ENCODE peak calls at places on chromosomes 13 and 19, in five cellular contexts. X is fibroblast of mammary gland, D is PC-3, F is thoracic aorta, C is cardiac muscle cell. V is an unnamed sample.

GRCh38 chr19:8569066-8569761 is 8.0 kb downstream of the MYO1F start:
- DNase-seq in X (peak), D (peak), F (no peak), C (peak), V (peak)

GRCh38 chr19:1748115-1748702 is 5.1 kb upstream of the ONECUT3 start:
- DNase-seq in X (no peak), D (no peak), F (no peak), C (no peak), V (peak)

GRCh38 chr19:16185925-16186234 is 670 bp downstream of the FAM32A start:
- DNase-seq in X (no peak), D (peak), F (no peak), C (no peak), V (no peak)

GRCh38 chr19:30852168-30852567 is 480.0 kb downstream of the ZNF536 start:
- DNase-seq in X (no peak), D (no peak), F (no peak), C (no peak), V (no peak)

GRCh38 chr19:51365211-51366049 is 758 bp downstream of the ETFB start:
- DNase-seq in X (peak), D (peak), F (no peak), C (peak), V (peak)

GRCh38 chr13:51913421-51914136 is 51.8 kb downstream of the CCDC70 start:
- DNase-seq in X (no peak), D (no peak), F (no peak), C (no peak), V (no peak)

GRCh38 chr19:17334414-17335409 is at the start of gene ANO8:
- DNase-seq in X (peak), D (peak), F (peak), C (peak), V (peak)

GRCh38 chr19:56740478-56740877 is 68.9 kb upstream of the ZNF835 start:
- DNase-seq in X (no peak), D (no peak), F (no peak), C (no peak), V (no peak)

GRCh38 chr13:26019881-26020535 is 31.8 kb downstream of the SHISA2 start:
- DNase-seq in X (peak), D (peak), F (no peak), C (peak), V (peak)

GRCh38 chr19:4909172-4909896 is at the start of gene UHRF1:
- DNase-seq in X (no peak), D (peak), F (no peak), C (no peak), V (no peak)

GRCh38 chr13:66723606-66724005 is 506.5 kb downstream of the PCDH9 start:
- DNase-seq in X (no peak), D (no peak), F (no peak), C (no peak), V (no peak)

GRCh38 chr13:37198629-37199028 is 93.2 kb upstream of the CSNK1A1L start:
- DNase-seq in X (no peak), D (no peak), F (no peak), C (no peak), V (no peak)

GRCh38 chr13:27621366-27622101 is at the start of gene POLR1D:
- DNase-seq in X (peak), D (peak), F (peak), C (peak), V (peak)

GRCh38 chr13:19185865-19186645 is 4.4 kb upstream of the TUBA3C start:
- DNase-seq in X (no peak), D (no peak), F (no peak), C (no peak), V (no peak)

GRCh38 chr13:20128459-20128927 is 32.4 kb downstream of the GJA3 start:
- DNase-seq in X (no peak), D (peak), F (no peak), C (no peak), V (peak)

GRCh38 chr19:40623403-40624239 is 22.5 kb downstream of the LTBP4 start:
- DNase-seq in X (peak), D (peak), F (no peak), C (peak), V (peak)

GRCh38 chr13:109785141-109785891 is 1.1 kb downstream of the IRS2 start:
- DNase-seq in X (peak), D (peak), F (no peak), C (peak), V (peak)

GRCh38 chr19:51807111-51807701 is 12.2 kb downstream of the FPR3 start:
- DNase-seq in X (peak), D (peak), F (no peak), C (peak), V (peak)

GRCh38 chr13:89862011-89862690 is 1485.3 kb upstream of the MIR17HG start:
- DNase-seq in X (no peak), D (no peak), F (no peak), C (no peak), V (no peak)

GRCh38 chr13:112251930-112252585 is 124.1 kb upstream of the SPACA7 start:
- DNase-seq in X (no peak), D (no peak), F (no peak), C (no peak), V (no peak)

GRCh38 chr13:68254151-68254550 is 1024.0 kb upstream of the PCDH9 start:
- DNase-seq in X (no peak), D (no peak), F (no peak), C (no peak), V (no peak)

GRCh38 chr13:106472621-106473020 is 62.8 kb downstream of the EFNB2 start:
- DNase-seq in X (no peak), D (no peak), F (no peak), C (no peak), V (peak)

GRCh38 chr13:43878897-43879322 is 630 bp downstream of the CCDC122 start:
- DNase-seq in X (peak), D (peak), F (peak), C (peak), V (peak)

GRCh38 chr19:12669272-12670158 is 2.9 kb downstream of the WDR83 start:
- DNase-seq in X (peak), D (peak), F (no peak), C (peak), V (peak)

DNA sequence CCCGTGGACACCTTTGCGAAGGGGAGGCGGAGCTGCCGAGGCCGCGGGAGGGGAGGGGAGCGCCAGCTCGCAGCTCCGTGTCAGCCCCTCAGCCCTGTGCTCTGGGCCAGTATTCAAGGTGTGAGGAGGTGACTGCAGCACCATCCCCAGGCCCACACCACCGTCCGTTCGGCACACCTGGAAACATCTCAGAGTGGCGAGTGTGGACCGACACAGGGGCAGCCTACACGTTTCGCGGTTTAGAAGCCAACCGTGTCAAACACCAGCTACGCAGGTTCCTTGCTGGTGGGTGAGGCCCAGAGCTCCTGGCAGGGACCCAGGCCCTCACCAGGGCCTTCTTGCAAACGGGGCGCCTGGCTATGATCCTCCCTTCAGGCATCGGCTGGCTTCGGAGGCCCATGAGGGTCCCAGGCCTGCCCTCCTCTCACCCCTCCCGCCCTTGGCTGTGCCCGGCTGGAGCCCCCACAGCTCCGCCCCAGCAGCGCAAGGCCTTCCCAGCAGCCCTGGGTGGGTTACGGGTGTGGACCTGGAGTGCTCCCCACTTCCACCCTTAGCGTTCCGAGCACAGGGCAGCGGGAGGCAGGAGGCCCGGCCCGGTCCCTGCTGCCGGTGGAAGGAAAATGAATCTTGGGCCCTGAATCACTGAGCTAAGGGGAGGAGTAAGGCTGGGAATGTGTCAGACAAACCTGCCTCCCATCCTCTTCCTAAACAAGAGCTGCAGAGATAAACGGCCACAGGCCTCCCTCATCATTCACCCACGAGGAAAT is 1.2 kb downstream of the C13orf46 start:
- DNase-seq in X (no peak), D (no peak), F (peak), C (no peak), V (no peak)
- H3K4me3 ChIP-seq in X (no peak), D (no peak), F (no peak), C (no peak), V (no peak)

GRCh38 chr19:38683393-38684077 is 36.1 kb downstream of the ACTN4 start:
- DNase-seq in X (peak), D (peak), F (no peak), C (peak), V (peak)
- H3K4me3 ChIP-seq in X (peak), D (peak), F (peak), C (no peak), V (peak)

GRCh38 chr13:49997935-49998334 is 1.1 kb downstream of the TRIM13 start:
- DNase-seq in X (peak), D (peak), F (no peak), C (peak), V (peak)
- H3K4me3 ChIP-seq in X (peak), D (peak), F (peak), C (peak), V (peak)

DNA sequence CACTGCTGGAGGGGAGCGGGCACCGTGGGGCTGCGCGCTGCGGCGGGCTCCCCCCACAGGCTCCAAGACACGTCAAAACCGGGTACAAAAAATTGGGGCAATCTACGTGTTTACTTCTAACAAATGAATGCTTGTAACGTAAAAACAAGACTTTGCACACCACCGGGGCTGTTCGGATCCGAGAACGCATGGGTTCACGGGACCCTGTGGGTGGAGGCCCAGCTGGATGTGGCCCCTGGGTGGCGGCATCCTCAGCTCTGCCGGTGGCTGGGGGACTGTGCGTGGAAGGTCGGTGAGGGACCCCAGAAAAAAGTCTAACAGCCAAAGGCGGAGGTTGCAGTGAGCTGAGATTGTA is 10.3 kb upstream of the SLC7A10 start:
- DNase-seq in X (no peak), D (no peak), F (no peak), C (no peak), V (no peak)
- H3K4me3 ChIP-seq in X (no peak), D (no peak), F (no peak), C (no peak), V (no peak)

GRCh38 chr19:38434549-38435051 is 1.1 kb downstream of the RYR1 start:
- DNase-seq in X (no peak), D (no peak), F (no peak), C (no peak), V (no peak)
- H3K4me3 ChIP-seq in X (no peak), D (no peak), F (peak), C (peak), V (no peak)

GRCh38 chr19:18699403-18700054 is 16.0 kb downstream of the CRTC1 start:
- DNase-seq in X (no peak), D (peak), F (no peak), C (no peak), V (no peak)

GRCh38 chr19:18698321-18699167 is 15.1 kb downstream of the CRTC1 start:
- DNase-seq in X (no peak), D (peak), F (no peak), C (no peak), V (no peak)

GRCh38 chr19:18701250-18701608 is 17.7 kb downstream of the CRTC1 start:
- DNase-seq in X (no peak), D (peak), F (no peak), C (no peak), V (no peak)

GRCh38 chr19:18697680-18698079 is 14.2 kb downstream of the CRTC1 start:
- DNase-seq in X (no peak), D (peak), F (no peak), C (no peak), V (no peak)

GRCh38 chr19:18700501-18701249 is 17.2 kb downstream of the CRTC1 start:
- DNase-seq in X (peak), D (peak), F (no peak), C (peak), V (peak)
- H3K4me3 ChIP-seq in X (peak), D (peak), F (peak), C (no peak), V (no peak)

V was measured in epithelial cell of esophagus.